ENCODE peak calls at places on chromosomes 2 and 18, in six cellular contexts. R is lung microvascular endothelial cell, I is esophagus squamous epithelium, E is IMR-90, Y is T-helper 9 cell, F is A673. S is an unnamed sample.
A peak's percentile ranks its signal among the peaks of the same experiment; 100 is the strongest.

GRCh38 chr2:19812166-19812565 is 89.6 kb downstream of the TTC32 start:
- DNase-seq in R (no peak), I (no peak), E (no peak), Y (no peak), F (no peak), S (no peak)

GRCh38 chr2:96087130-96087529 is 29.2 kb downstream of the ADRA2B start:
- DNase-seq in R (no peak), I (no peak), E (no peak), Y (no peak), F (no peak), S (no peak)

GRCh38 chr2:237322564-237322963 is 91.4 kb downstream of the COL6A3 start:
- DNase-seq in R (no peak), I (no peak), E (no peak), Y (no peak), F (no peak), S (no peak)

GRCh38 chr2:85541753-85542457 is 2.9 kb downstream of the MAT2A start:
- DNase-seq in R (no peak), I (no peak), E (no peak), Y (no peak), F (no peak), S (no peak)

GRCh38 chr2:181670632-181671031 is 9.7 kb downstream of the NEUROD1 start:
- DNase-seq in R (no peak), I (no peak), E (no peak), Y (no peak), F (no peak), S (no peak)

GRCh38 chr2:188798159-188798558 is 176.0 kb upstream of the COL3A1 start:
- DNase-seq in R (peak; percentile 65), I (no peak), E (peak; percentile 80), Y (no peak), F (peak; percentile 45), S (peak; percentile 35)

GRCh38 chr2:201450910-201451329 is 338 bp downstream of the TRAK2 start:
- DNase-seq in R (no peak), I (no peak), E (peak; percentile 29), Y (no peak), F (peak; percentile 27), S (no peak)

GRCh38 chr2:221972813-221973478 is 325.9 kb downstream of the PAX3 start:
- DNase-seq in R (no peak), I (no peak), E (no peak), Y (no peak), F (no peak), S (no peak)

GRCh38 chr2:241080405-241081189 is 21.5 kb downstream of the MTERF4 start:
- DNase-seq in R (no peak), I (no peak), E (no peak), Y (no peak), F (no peak), S (no peak)

GRCh38 chr2:36169843-36170242 is 185.7 kb upstream of the CRIM1 start:
- DNase-seq in R (no peak), I (no peak), E (no peak), Y (no peak), F (no peak), S (no peak)

GRCh38 chr2:228102949-228103348 is 78.5 kb downstream of the SPHKAP start:
- DNase-seq in R (no peak), I (no peak), E (no peak), Y (no peak), F (no peak), S (no peak)

GRCh38 chr18:74331404-74331803 is 15.8 kb downstream of the C18orf63 start:
- DNase-seq in R (peak; percentile 20), I (no peak), E (peak; percentile 51), Y (no peak), F (peak; percentile 46), S (no peak)

GRCh38 chr2:444937-445884 is 157.3 kb upstream of the ALKAL2 start:
- DNase-seq in R (no peak), I (no peak), E (no peak), Y (peak; percentile 12), F (no peak), S (no peak)

GRCh38 chr2:69559696-69560482 is 83.7 kb downstream of the AAK1 start:
- DNase-seq in R (peak; percentile 83), I (no peak), E (peak; percentile 62), Y (no peak), F (peak; percentile 37), S (peak; percentile 84)

GRCh38 chr2:75200140-75200985 is 1.0 kb upstream of the TACR1 start:
- DNase-seq in R (peak; percentile 21), I (no peak), E (peak; percentile 39), Y (no peak), F (peak; percentile 81), S (no peak)

GRCh38 chr18:37484893-37485834 is 80.4 kb downstream of the CELF4 start:
- DNase-seq in R (peak; percentile 44), I (no peak), E (peak; percentile 5), Y (no peak), F (peak; percentile 41), S (no peak)

GRCh38 chr18:4908239-4908638 is 288.8 kb downstream of the AKAIN1 start:
- DNase-seq in R (no peak), I (no peak), E (no peak), Y (no peak), F (no peak), S (no peak)

GRCh38 chr18:77081387-77081773 is 51.2 kb downstream of the MBP start:
- DNase-seq in R (no peak), I (no peak), E (peak; percentile 86), Y (no peak), F (no peak), S (no peak)

GRCh38 chr2:234406085-234406484 is 90.8 kb downstream of the ARL4C start:
- DNase-seq in R (no peak), I (no peak), E (no peak), Y (no peak), F (no peak), S (no peak)

GRCh38 chr18:54532962-54533361 is 58.1 kb upstream of the DYNAP start:
- DNase-seq in R (no peak), I (no peak), E (no peak), Y (no peak), F (no peak), S (no peak)

GRCh38 chr18:37691162-37691561 is 125.6 kb upstream of the CELF4 start:
- DNase-seq in R (no peak), I (no peak), E (no peak), Y (no peak), F (no peak), S (no peak)

GRCh38 chr18:2223394-2223793 is 347.9 kb downstream of the METTL4 start:
- DNase-seq in R (no peak), I (no peak), E (no peak), Y (no peak), F (no peak), S (no peak)

GRCh38 chr18:22983175-22983574 is 50.0 kb downstream of the RBBP8 start:
- DNase-seq in R (peak; percentile 70), I (no peak), E (peak; percentile 64), Y (no peak), F (peak; percentile 52), S (peak; percentile 52)

GRCh38 chr2:174145827-174146226 is 102.5 kb downstream of the OLA1 start:
- DNase-seq in R (no peak), I (no peak), E (no peak), Y (no peak), F (peak; percentile 19), S (no peak)

GRCh38 chr2:196113061-196113974 is 44.7 kb upstream of the DNAH7 start:
- DNase-seq in R (no peak), I (no peak), E (peak; percentile 84), Y (no peak), F (no peak), S (no peak)

GRCh38 chr18:69239849-69240248 is 160.8 kb upstream of the DOK6 start:
- DNase-seq in R (no peak), I (no peak), E (no peak), Y (no peak), F (no peak), S (no peak)

GRCh38 chr2:183078163-183078466 is 432 bp upstream of the DUSP19 start:
- DNase-seq in R (no peak), I (no peak), E (no peak), Y (no peak), F (no peak), S (no peak)

GRCh38 chr2:168679741-168680140 is 122.7 kb upstream of the NOSTRIN start:
- DNase-seq in R (no peak), I (no peak), E (no peak), Y (no peak), F (no peak), S (no peak)

GRCh38 chr18:68642003-68642402 is 72.9 kb downstream of the TMX3 start:
- DNase-seq in R (no peak), I (no peak), E (no peak), Y (no peak), F (no peak), S (no peak)

GRCh38 chr2:9697904-9698303 is 67.1 kb upstream of the YWHAQ start:
- DNase-seq in R (no peak), I (no peak), E (no peak), Y (no peak), F (no peak), S (no peak)

GRCh38 chr2:24818721-24819167 is 25.5 kb downstream of the CENPO start:
- DNase-seq in R (no peak), I (no peak), E (peak; percentile 63), Y (no peak), F (no peak), S (no peak)

GRCh38 chr18:75880266-75880665 is 452.8 kb upstream of the SMIM21 start:
- DNase-seq in R (no peak), I (no peak), E (no peak), Y (no peak), F (no peak), S (no peak)

GRCh38 chr2:141557329-141558098 is 573.3 kb downstream of the LRP1B start:
- DNase-seq in R (no peak), I (no peak), E (peak; percentile 92), Y (no peak), F (no peak), S (peak; percentile 1)